ENCODE peak calls at places on chromosome 17, in eight cellular contexts. K is A673, I is fibroblast of lung, W is sigmoid colon, U is AG04450, H is neural progenitor cell, B is cardiac muscle cell, E is HL-60. X is an unnamed sample.

GRCh38 chr17:30906101-30906911 is at the start of gene TEFM:
- DNase-seq in K (peak), I (peak), W (peak), U (peak), H (peak), B (peak), E (peak), X (peak)

GRCh38 chr17:33469911-33470310 is 176.8 kb upstream of the ASIC2 start:
- DNase-seq in K (peak), I (peak), W (no peak), U (peak), H (no peak), B (peak), E (no peak), X (no peak)

GRCh38 chr17:50139950-50140885 is 10.3 kb upstream of the SAMD14 start:
- DNase-seq in K (peak), I (peak), W (peak), U (no peak), H (peak), B (peak), E (no peak), X (peak)

GRCh38 chr17:57614742-57615141 is 130.4 kb downstream of the CCDC182 start:
- DNase-seq in K (no peak), I (no peak), W (no peak), U (no peak), H (no peak), B (no peak), E (no peak), X (no peak)

GRCh38 chr17:9002236-9002609 is 19.1 kb upstream of the NTN1 start:
- DNase-seq in K (no peak), I (no peak), W (no peak), U (no peak), H (peak), B (no peak), E (no peak), X (no peak)

GRCh38 chr17:8673621-8674020 is 43.1 kb upstream of the MYH10 start:
- DNase-seq in K (peak), I (peak), W (no peak), U (no peak), H (no peak), B (peak), E (no peak), X (peak)

GRCh38 chr17:17325816-17326215 is 22.6 kb downstream of the NT5M start:
- DNase-seq in K (no peak), I (no peak), W (no peak), U (no peak), H (no peak), B (no peak), E (no peak), X (no peak)

GRCh38 chr17:6772016-6772415 is 4.0 kb upstream of the FBXO39 start:
- DNase-seq in K (no peak), I (no peak), W (no peak), U (no peak), H (no peak), B (no peak), E (no peak), X (no peak)

GRCh38 chr17:68248199-68248825 is 469 bp downstream of the AMZ2 start:
- DNase-seq in K (peak), I (peak), W (peak), U (no peak), H (no peak), B (peak), E (no peak), X (no peak)

DNA sequence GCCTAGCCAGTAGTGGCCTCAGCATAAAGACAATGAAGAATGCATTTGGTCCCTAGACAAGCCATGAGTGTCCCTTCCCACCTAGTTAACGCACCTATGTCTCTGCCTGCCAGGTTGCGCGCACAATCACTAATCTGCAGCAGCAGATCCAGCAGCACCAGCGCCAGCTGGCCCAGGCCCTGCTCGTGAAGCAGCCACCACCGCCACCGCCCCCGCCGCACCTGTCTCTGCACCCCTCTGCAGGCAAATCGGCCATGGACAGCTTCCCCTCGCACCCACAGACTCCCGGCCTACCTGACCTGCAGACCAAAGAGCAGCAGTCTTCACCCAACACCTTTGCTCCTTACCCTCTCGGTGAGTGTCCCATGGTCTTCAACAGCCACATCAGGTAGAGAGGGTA is 41.8 kb downstream of the TMC6 start:
- DNase-seq in K (no peak), I (no peak), W (peak), U (no peak), H (no peak), B (no peak), E (no peak), X (no peak)
- TF ChIP-seq CTCF in K (no peak), I (no peak), W (no peak), U (no peak), H (no peak), B (no peak), E (no peak), X (no peak)

GRCh38 chr17:60080545-60080944 is 1.8 kb upstream of the HEATR6 start:
- DNase-seq in K (no peak), I (no peak), W (no peak), U (no peak), H (no peak), B (no peak), E (no peak), X (no peak)
- H3K27ac ChIP-seq in K (no peak), I (peak), W (no peak), U (no peak), H (no peak), B (no peak), E (no peak), X (no peak)

GRCh38 chr17:38750312-38751121 is 2.0 kb upstream of the PSMB3 start:
- DNase-seq in K (peak), I (no peak), W (no peak), U (no peak), H (peak), B (no peak), E (no peak), X (peak)

GRCh38 chr17:38751803-38752118 is 780 bp upstream of the PSMB3 start:
- DNase-seq in K (peak), I (peak), W (peak), U (peak), H (peak), B (peak), E (peak), X (peak)

GRCh38 chr17:38751144-38751802 is 1.3 kb upstream of the PSMB3 start:
- DNase-seq in K (peak), I (no peak), W (no peak), U (no peak), H (peak), B (peak), E (no peak), X (no peak)

GRCh38 chr17:38752119-38752929 is at the start of gene PSMB3:
- DNase-seq in K (peak), I (peak), W (peak), U (peak), H (peak), B (peak), E (peak), X (peak)

GRCh38 chr17:38752930-38753506 is 477 bp downstream of the PSMB3 start:
- DNase-seq in K (no peak), I (no peak), W (no peak), U (no peak), H (no peak), B (no peak), E (no peak), X (no peak)
- H3K4me3 ChIP-seq in K (peak), I (peak), W (peak), U (peak), H (peak), B (peak), E (peak), X (peak)

GRCh38 chr17:28047806-28048205 is 5.3 kb downstream of the NLK start:
- DNase-seq in K (no peak), I (no peak), W (no peak), U (no peak), H (peak), B (no peak), E (no peak), X (no peak)
- TF ChIP-seq CTCF in K (no peak), I (no peak), W (no peak), U (no peak), H (no peak), B (no peak), E (no peak), X (no peak)

GRCh38 chr17:2040942-2041560 is 771 bp upstream of the OVCA2 start:
- DNase-seq in K (no peak), I (no peak), W (peak), U (no peak), H (no peak), B (no peak), E (no peak), X (no peak)

GRCh38 chr17:2040219-2040827 is 1.5 kb upstream of the OVCA2 start:
- DNase-seq in K (no peak), I (no peak), W (no peak), U (no peak), H (no peak), B (no peak), E (no peak), X (no peak)

GRCh38 chr17:2043785-2044184 is 2.0 kb downstream of the OVCA2 start:
- DNase-seq in K (no peak), I (peak), W (no peak), U (no peak), H (no peak), B (no peak), E (no peak), X (no peak)

GRCh38 chr17:2042355-2042929 is 620 bp downstream of the OVCA2 start:
- DNase-seq in K (peak), I (no peak), W (no peak), U (no peak), H (peak), B (peak), E (no peak), X (no peak)

GRCh38 chr17:2041561-2042354 is at the start of gene OVCA2:
- DNase-seq in K (peak), I (peak), W (peak), U (peak), H (peak), B (peak), E (peak), X (peak)
- H3K27ac ChIP-seq in K (peak), I (peak), W (peak), U (peak), H (no peak), B (peak), E (peak), X (peak)